ENCODE peak calls at places on chromosomes 2 and 18, in four cellular contexts. F, B, L and H are unnamed samples.

GRCh38 chr2:240631561-240632290 is 6.4 kb downstream of the GPR35 start:
- DNase-seq in F (no peak), B (no peak), L (no peak), H (no peak)

GRCh38 chr18:39945076-39945475 is 2010.0 kb upstream of the PIK3C3 start:
- DNase-seq in F (no peak), B (no peak), L (no peak), H (no peak)

GRCh38 chr2:52886556-52886955 is 881.0 kb upstream of the CHAC2 start:
- DNase-seq in F (no peak), B (no peak), L (no peak), H (no peak)

GRCh38 chr18:8685141-8685913 is 20.0 kb upstream of the MTCL1 start:
- DNase-seq in F (no peak), B (no peak), L (no peak), H (no peak)

GRCh38 chr2:203077458-203077857 is 62.8 kb downstream of the NBEAL1 start:
- DNase-seq in F (no peak), B (no peak), L (no peak), H (no peak)

GRCh38 chr18:73737990-73738389 is 409.6 kb downstream of the FBXO15 start:
- DNase-seq in F (no peak), B (no peak), L (no peak), H (no peak)

GRCh38 chr2:23925702-23926288 is 1.1 kb downstream of the ATAD2B start:
- DNase-seq in F (peak), B (peak), L (peak), H (peak)

GRCh38 chr2:152532241-152532640 is 185.0 kb downstream of the PRPF40A start:
- DNase-seq in F (no peak), B (no peak), L (no peak), H (no peak)

GRCh38 chr18:56315363-56315762 is 323.0 kb downstream of the TXNL1 start:
- DNase-seq in F (no peak), B (no peak), L (no peak), H (no peak)

GRCh38 chr2:27127883-27128670 is 4.5 kb downstream of the ABHD1 start:
- DNase-seq in F (no peak), B (no peak), L (no peak), H (no peak)

GRCh38 chr2:71974846-71975245 is 172.8 kb downstream of the CYP26B1 start:
- DNase-seq in F (no peak), B (no peak), L (no peak), H (no peak)

GRCh38 chr18:32093523-32093922 is 1.8 kb downstream of the RNF138 start:
- DNase-seq in F (no peak), B (no peak), L (no peak), H (no peak)

DNA sequence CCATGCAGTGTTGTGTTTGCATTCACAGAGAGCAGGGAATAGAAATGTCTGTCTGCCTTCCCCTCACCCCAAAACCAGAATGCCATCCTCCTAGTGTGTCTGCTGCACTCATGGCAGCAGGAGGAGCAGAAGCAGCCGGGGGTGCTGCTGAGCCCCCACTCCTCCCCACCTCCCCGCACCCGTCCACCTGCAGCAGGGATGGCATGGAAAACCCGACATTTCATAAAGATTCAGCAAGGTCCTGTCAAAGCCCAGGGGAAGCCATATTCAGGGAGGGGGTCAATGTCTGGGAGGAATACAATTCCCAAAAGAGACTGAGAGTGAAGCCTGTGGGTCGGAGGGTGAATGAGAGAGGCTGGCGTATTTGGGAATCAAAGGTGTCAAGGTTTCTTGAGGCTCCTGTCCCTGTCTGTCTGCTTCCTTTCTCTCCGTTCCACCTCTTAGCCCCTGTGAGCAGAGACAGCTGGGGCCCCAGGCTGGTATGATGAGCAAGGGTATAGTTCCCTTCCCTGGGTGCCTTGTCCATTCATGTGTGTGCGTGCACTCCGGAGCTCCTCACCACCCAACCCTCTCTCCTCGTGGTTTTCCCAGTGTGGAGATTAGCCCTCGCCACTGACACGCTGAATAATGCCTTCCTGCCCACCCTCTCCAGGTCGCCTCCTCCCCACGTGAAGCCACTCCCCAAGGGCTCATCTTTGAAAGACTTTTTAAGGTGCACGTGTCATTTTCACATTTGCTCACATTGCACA is 133.5 kb upstream of the ZNF236 start:
- DNase-seq in F (no peak), B (no peak), L (no peak), H (no peak)
- H3K27ac ChIP-seq in F (no peak), B (no peak), L (no peak), H (no peak)

DNA sequence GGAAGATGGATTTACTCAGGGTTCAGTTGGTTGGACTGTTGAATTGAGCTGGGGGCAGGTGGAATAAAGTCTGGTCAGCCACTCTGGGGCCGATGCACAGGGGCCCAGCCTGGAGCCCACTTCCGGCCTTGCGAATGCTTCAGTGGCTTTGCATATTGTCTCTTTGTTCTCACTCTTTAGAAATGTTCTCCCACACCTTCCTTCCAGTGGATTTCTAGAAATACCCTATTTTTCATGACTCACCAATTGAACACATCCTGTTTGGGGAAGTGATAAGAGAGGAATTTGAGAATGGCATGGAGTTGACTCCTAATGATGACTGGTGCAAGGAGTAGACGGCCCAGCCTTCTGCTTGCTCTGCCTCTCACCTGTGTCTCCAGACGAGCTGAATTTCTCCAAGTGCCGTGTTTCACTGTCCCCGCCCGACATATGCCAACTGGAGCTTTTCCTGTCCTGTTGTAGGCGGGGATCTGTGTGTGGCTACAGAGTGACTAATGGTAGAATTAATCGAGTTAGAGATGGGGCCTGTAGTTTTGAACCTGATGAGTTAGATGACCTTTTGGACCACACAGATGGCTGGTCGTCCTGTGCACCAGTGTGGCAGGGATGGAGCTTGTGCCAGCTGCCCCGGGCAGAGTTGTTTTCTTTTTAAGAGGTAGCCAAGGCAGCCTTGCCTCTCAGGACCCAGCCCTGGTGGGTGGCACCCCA is 28.2 kb downstream of the ASAP2 start:
- DNase-seq in F (no peak), B (no peak), L (no peak), H (no peak)
- H3K27ac ChIP-seq in F (no peak), B (no peak), L (no peak), H (peak)

GRCh38 chr2:160491922-160492371 is 1.7 kb downstream of the RBMS1 start:
- DNase-seq in F (no peak), B (peak), L (no peak), H (no peak)

GRCh38 chr2:160486341-160486740 is 7.3 kb downstream of the RBMS1 start:
- DNase-seq in F (no peak), B (no peak), L (no peak), H (no peak)

GRCh38 chr2:160492401-160493226 is 993 bp downstream of the RBMS1 start:
- DNase-seq in F (peak), B (peak), L (no peak), H (peak)

GRCh38 chr2:160490760-160491367 is 2.7 kb downstream of the RBMS1 start:
- DNase-seq in F (no peak), B (no peak), L (no peak), H (no peak)

GRCh38 chr2:160489096-160489495 is 4.5 kb downstream of the RBMS1 start:
- DNase-seq in F (no peak), B (no peak), L (no peak), H (no peak)
- H3K27ac ChIP-seq in F (no peak), B (no peak), L (no peak), H (no peak)

GRCh38 chr2:68775272-68775847 is 40.7 kb downstream of the ARHGAP25 start:
- DNase-seq in F (no peak), B (no peak), L (no peak), H (no peak)

GRCh38 chr2:68774569-68775271 is 40.1 kb downstream of the ARHGAP25 start:
- DNase-seq in F (no peak), B (peak), L (peak), H (peak)

GRCh38 chr2:68779595-68779994 is 45.0 kb downstream of the ARHGAP25 start:
- DNase-seq in F (no peak), B (no peak), L (no peak), H (no peak)

GRCh38 chr2:68772109-68772508 is 37.5 kb downstream of the ARHGAP25 start:
- DNase-seq in F (no peak), B (no peak), L (no peak), H (no peak)

DNA sequence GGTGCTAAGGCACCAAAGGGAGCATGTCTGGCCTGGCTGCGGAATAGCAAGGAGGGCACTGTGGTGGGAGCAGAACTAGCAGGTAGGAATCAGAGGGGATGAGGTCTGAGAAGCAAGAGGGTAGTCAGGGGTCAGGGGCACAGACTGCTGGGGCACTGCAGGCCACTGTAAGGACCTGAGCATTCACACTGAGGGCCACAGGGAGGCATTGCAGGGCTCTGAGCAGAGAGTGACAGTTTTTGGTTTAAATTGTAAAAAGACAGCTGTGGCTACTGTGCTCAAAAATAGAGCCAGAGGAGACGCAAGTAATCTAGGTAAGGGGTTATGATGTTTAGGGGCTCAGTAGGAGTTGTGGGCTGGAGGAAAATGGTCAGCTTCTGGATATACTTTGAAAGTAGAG is 41.5 kb downstream of the ARHGAP25 start:
- DNase-seq in F (no peak), B (no peak), L (peak), H (no peak)
- H3K27ac ChIP-seq in F (no peak), B (peak), L (peak), H (no peak)

DNA sequence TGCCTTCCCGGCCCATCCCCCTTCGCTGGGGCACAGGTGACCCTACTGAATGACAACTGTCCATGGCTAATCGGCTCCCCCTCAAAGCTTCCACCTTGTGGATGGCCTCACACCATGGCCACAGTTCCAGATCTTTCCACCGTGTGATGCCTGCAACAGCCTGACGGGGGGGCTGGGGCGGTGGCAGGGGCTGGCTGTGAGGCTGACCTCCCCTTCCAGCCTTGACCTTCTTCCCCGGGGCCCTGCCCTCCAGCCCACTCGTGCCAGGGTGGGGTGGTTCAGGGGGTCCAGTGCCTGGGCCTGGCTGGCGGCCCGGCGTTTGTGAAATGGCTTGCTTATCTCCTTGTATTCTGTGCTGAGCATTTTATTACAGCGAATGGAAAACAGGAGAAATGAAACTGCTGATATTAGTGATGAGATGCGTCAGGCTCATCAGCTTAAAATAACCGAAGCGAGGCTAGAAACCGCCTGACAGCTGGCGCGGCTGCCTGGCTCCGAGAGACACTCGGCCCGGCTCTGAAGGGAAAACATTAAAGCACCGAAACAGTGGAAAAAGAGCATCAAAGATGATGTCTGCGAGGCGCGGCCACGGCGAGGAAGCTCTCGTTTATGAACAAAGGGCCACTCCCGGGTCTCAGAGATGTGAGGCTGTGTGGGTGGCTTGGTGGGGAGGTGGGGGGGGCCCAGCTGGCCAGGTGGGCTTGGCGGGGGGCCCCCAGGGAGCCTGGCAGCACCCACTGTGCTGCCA is 916 bp upstream of the PDCD1 start:
- DNase-seq in F (no peak), B (peak), L (no peak), H (no peak)
- H3K27ac ChIP-seq in F (no peak), B (peak), L (no peak), H (peak)

DNA sequence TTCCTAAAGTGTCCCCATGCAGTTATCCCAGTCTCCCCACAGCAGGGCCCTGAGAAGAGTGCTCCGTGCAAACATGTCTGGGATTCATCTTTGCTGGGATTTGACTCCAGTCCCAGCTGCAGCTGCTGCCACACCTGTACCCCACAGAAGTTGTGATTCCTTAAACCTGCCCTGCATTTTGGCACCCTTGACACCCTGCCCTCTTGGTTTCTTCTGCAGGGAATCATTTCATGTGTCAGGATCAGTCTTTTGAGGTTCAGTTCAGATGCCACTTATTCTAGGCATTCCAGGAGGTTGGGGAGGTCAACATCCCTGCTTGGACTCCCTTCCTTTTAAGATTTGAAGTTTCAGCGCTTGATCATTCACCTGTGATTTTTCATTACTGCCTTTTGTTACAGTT is 108.3 kb downstream of the SPTBN1 start:
- DNase-seq in F (no peak), B (no peak), L (no peak), H (no peak)
- H3K27ac ChIP-seq in F (no peak), B (no peak), L (no peak), H (no peak)

DNA sequence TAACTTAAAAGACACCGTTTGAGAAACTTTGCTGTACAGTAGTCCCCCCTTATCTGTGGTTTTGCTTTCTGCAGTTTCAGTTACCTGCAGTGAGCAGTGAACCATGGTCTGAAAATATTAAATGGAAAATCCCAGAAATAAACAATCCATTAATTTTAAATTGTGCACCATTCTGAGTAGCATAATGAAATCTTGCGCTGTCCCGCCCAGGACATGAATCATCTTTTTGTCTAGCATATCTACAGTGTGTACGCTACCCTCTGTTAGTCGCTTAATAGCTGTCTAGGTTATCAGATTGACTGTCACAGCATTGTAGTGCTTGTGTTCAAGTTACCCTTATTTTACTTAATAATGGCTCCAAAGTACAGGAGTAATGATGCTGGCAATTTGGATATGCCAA is 6.1 kb downstream of the ARPC2 start:
- DNase-seq in F (no peak), B (peak), L (no peak), H (no peak)
- H3K27ac ChIP-seq in F (no peak), B (peak), L (peak), H (no peak)

DNA sequence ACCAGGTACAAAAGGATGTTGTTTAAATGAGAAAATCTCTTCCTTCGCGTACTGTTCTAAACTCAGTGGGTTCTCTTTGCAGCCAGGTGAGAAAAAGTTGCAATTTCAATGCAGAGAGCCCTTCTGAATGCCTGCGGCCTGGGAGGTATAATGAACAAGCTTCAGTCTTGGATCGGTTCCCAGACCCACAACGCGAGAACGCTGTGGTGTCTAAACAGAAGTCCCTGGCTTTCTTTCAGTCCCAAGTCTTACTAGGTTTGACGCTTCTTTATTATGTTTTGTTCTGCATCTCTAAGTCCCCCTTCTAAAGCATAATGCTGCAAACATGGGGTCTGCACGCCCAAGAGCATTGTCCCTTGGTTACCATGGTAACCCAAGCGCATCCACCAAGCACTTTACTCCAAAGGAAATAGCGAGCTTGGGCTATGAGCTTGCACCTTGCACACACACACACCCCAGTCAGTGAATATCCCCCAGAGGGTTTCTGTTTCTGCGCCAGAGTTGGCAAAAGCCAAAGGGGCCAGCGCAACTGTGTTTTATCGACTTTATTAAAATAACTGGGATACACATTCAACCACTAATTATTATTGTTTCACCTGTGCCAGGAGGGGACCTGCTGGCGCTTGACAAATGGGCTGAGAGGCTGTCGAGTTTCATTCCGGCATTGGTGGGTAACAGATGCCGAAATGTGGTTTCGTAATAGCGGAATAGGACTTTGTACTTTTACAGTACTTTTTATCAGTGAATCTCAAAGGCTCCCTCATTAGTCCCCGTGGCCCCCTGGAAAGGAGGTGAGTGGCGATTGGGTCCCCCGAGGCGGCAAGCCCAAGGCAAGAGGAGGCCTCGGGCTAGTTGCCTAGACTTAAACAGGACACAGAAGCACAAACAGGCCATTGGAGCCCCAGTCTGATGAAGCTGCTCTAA is 193.6 kb downstream of the INO80D start:
- DNase-seq in F (peak), B (no peak), L (no peak), H (no peak)
- H3K27ac ChIP-seq in F (peak), B (no peak), L (no peak), H (no peak)